ENCODE peak calls at places on chromosomes 6 and 20, in seven cellular contexts. One of them, this sample, is unnamed.

GRCh38 chr20:62276448-62276847 is 26.3 kb upstream of the ADRM1 start:
- DNase-seq in activated B cell treated with CpG ODN at 0.5 μM for 24 hours: no peak
- DNase-seq in activated CD4-positive, alpha-beta T cell treated with anti-CD3 and anti-CD28 coated beads, Interleukin-2, amount 50 U/mL, for 4 hours: no peak
- DNase-seq in CD8-positive, alpha-beta memory T cell: no peak
- DNase-seq in CD8-positive, alpha-beta T cell: no peak
- DNase-seq in coronary artery: no peak
- DNase-seq in adrenal gland: no peak
- DNase-seq in this sample: no peak

GRCh38 chr6:85828973-85829372 is 186.3 kb upstream of the SYNCRIP start:
- DNase-seq in activated B cell treated with CpG ODN at 0.5 μM for 24 hours: no peak
- DNase-seq in activated CD4-positive, alpha-beta T cell treated with anti-CD3 and anti-CD28 coated beads, Interleukin-2, amount 50 U/mL, for 4 hours: no peak
- DNase-seq in CD8-positive, alpha-beta memory T cell: no peak
- DNase-seq in CD8-positive, alpha-beta T cell: no peak
- DNase-seq in coronary artery: no peak
- DNase-seq in adrenal gland: no peak
- DNase-seq in this sample: no peak

GRCh38 chr20:37504404-37505096 is 16.5 kb upstream of the NNAT start:
- DNase-seq in activated B cell treated with CpG ODN at 0.5 μM for 24 hours: no peak
- DNase-seq in activated CD4-positive, alpha-beta T cell treated with anti-CD3 and anti-CD28 coated beads, Interleukin-2, amount 50 U/mL, for 4 hours: no peak
- DNase-seq in CD8-positive, alpha-beta memory T cell: no peak
- DNase-seq in CD8-positive, alpha-beta T cell: no peak
- DNase-seq in coronary artery: no peak
- DNase-seq in adrenal gland: no peak
- DNase-seq in this sample: no peak

GRCh38 chr6:20906938-20907337 is 372.7 kb downstream of the CDKAL1 start:
- DNase-seq in activated B cell treated with CpG ODN at 0.5 μM for 24 hours: no peak
- DNase-seq in activated CD4-positive, alpha-beta T cell treated with anti-CD3 and anti-CD28 coated beads, Interleukin-2, amount 50 U/mL, for 4 hours: no peak
- DNase-seq in CD8-positive, alpha-beta memory T cell: no peak
- DNase-seq in CD8-positive, alpha-beta T cell: no peak
- DNase-seq in coronary artery: no peak
- DNase-seq in adrenal gland: no peak
- DNase-seq in this sample: no peak

GRCh38 chr6:144535630-144536029 is 250.5 kb downstream of the UTRN start:
- DNase-seq in activated B cell treated with CpG ODN at 0.5 μM for 24 hours: no peak
- DNase-seq in activated CD4-positive, alpha-beta T cell treated with anti-CD3 and anti-CD28 coated beads, Interleukin-2, amount 50 U/mL, for 4 hours: no peak
- DNase-seq in CD8-positive, alpha-beta memory T cell: no peak
- DNase-seq in CD8-positive, alpha-beta T cell: no peak
- DNase-seq in coronary artery: no peak
- DNase-seq in adrenal gland: no peak
- DNase-seq in this sample: no peak

GRCh38 chr6:27078734-27079357 is 168.7 kb upstream of the PRSS16 start:
- DNase-seq in activated B cell treated with CpG ODN at 0.5 μM for 24 hours: no peak
- DNase-seq in activated CD4-positive, alpha-beta T cell treated with anti-CD3 and anti-CD28 coated beads, Interleukin-2, amount 50 U/mL, for 4 hours: peak
- DNase-seq in CD8-positive, alpha-beta memory T cell: peak
- DNase-seq in CD8-positive, alpha-beta T cell: peak
- DNase-seq in coronary artery: no peak
- DNase-seq in adrenal gland: peak
- DNase-seq in this sample: peak

GRCh38 chr6:128129679-128130078 is 228.8 kb upstream of the THEMIS start:
- DNase-seq in activated B cell treated with CpG ODN at 0.5 μM for 24 hours: no peak
- DNase-seq in activated CD4-positive, alpha-beta T cell treated with anti-CD3 and anti-CD28 coated beads, Interleukin-2, amount 50 U/mL, for 4 hours: no peak
- DNase-seq in CD8-positive, alpha-beta memory T cell: no peak
- DNase-seq in CD8-positive, alpha-beta T cell: no peak
- DNase-seq in coronary artery: no peak
- DNase-seq in adrenal gland: no peak
- DNase-seq in this sample: no peak

GRCh38 chr6:168049277-168049676 is 29.7 kb downstream of the FRMD1 start:
- DNase-seq in activated B cell treated with CpG ODN at 0.5 μM for 24 hours: no peak
- DNase-seq in activated CD4-positive, alpha-beta T cell treated with anti-CD3 and anti-CD28 coated beads, Interleukin-2, amount 50 U/mL, for 4 hours: no peak
- DNase-seq in CD8-positive, alpha-beta memory T cell: no peak
- DNase-seq in CD8-positive, alpha-beta T cell: no peak
- DNase-seq in coronary artery: no peak
- DNase-seq in adrenal gland: no peak
- DNase-seq in this sample: no peak

GRCh38 chr20:51583499-51583898 is 41.0 kb upstream of the NFATC2 start:
- DNase-seq in activated B cell treated with CpG ODN at 0.5 μM for 24 hours: no peak
- DNase-seq in activated CD4-positive, alpha-beta T cell treated with anti-CD3 and anti-CD28 coated beads, Interleukin-2, amount 50 U/mL, for 4 hours: no peak
- DNase-seq in CD8-positive, alpha-beta memory T cell: no peak
- DNase-seq in CD8-positive, alpha-beta T cell: no peak
- DNase-seq in coronary artery: no peak
- DNase-seq in adrenal gland: no peak
- DNase-seq in this sample: no peak

GRCh38 chr6:3504354-3504753 is 47.5 kb upstream of the SLC22A23 start:
- DNase-seq in activated B cell treated with CpG ODN at 0.5 μM for 24 hours: no peak
- DNase-seq in activated CD4-positive, alpha-beta T cell treated with anti-CD3 and anti-CD28 coated beads, Interleukin-2, amount 50 U/mL, for 4 hours: no peak
- DNase-seq in CD8-positive, alpha-beta memory T cell: no peak
- DNase-seq in CD8-positive, alpha-beta T cell: no peak
- DNase-seq in coronary artery: no peak
- DNase-seq in adrenal gland: no peak
- DNase-seq in this sample: no peak

GRCh38 chr6:15389759-15390723 is 144.2 kb downstream of the JARID2 start:
- DNase-seq in activated B cell treated with CpG ODN at 0.5 μM for 24 hours: no peak
- DNase-seq in activated CD4-positive, alpha-beta T cell treated with anti-CD3 and anti-CD28 coated beads, Interleukin-2, amount 50 U/mL, for 4 hours: no peak
- DNase-seq in CD8-positive, alpha-beta memory T cell: no peak
- DNase-seq in CD8-positive, alpha-beta T cell: peak
- DNase-seq in coronary artery: no peak
- DNase-seq in adrenal gland: no peak
- DNase-seq in this sample: peak

GRCh38 chr6:99629293-99629692 is 22.7 kb downstream of the PRDM13 start:
- DNase-seq in activated B cell treated with CpG ODN at 0.5 μM for 24 hours: no peak
- DNase-seq in activated CD4-positive, alpha-beta T cell treated with anti-CD3 and anti-CD28 coated beads, Interleukin-2, amount 50 U/mL, for 4 hours: no peak
- DNase-seq in CD8-positive, alpha-beta memory T cell: no peak
- DNase-seq in CD8-positive, alpha-beta T cell: no peak
- DNase-seq in coronary artery: no peak
- DNase-seq in adrenal gland: no peak
- DNase-seq in this sample: no peak

GRCh38 chr20:41978246-41978790 is 360.1 kb upstream of the CHD6 start:
- DNase-seq in activated B cell treated with CpG ODN at 0.5 μM for 24 hours: no peak
- DNase-seq in activated CD4-positive, alpha-beta T cell treated with anti-CD3 and anti-CD28 coated beads, Interleukin-2, amount 50 U/mL, for 4 hours: no peak
- DNase-seq in CD8-positive, alpha-beta memory T cell: no peak
- DNase-seq in CD8-positive, alpha-beta T cell: no peak
- DNase-seq in coronary artery: peak
- DNase-seq in adrenal gland: no peak
- DNase-seq in this sample: no peak

GRCh38 chr6:129694036-129694435 is 15.9 kb downstream of the ARHGAP18 start:
- DNase-seq in activated B cell treated with CpG ODN at 0.5 μM for 24 hours: no peak
- DNase-seq in activated CD4-positive, alpha-beta T cell treated with anti-CD3 and anti-CD28 coated beads, Interleukin-2, amount 50 U/mL, for 4 hours: no peak
- DNase-seq in CD8-positive, alpha-beta memory T cell: no peak
- DNase-seq in CD8-positive, alpha-beta T cell: no peak
- DNase-seq in coronary artery: no peak
- DNase-seq in adrenal gland: no peak
- DNase-seq in this sample: no peak

GRCh38 chr6:40485300-40485699 is 101.9 kb downstream of the LRFN2 start:
- DNase-seq in activated B cell treated with CpG ODN at 0.5 μM for 24 hours: no peak
- DNase-seq in activated CD4-positive, alpha-beta T cell treated with anti-CD3 and anti-CD28 coated beads, Interleukin-2, amount 50 U/mL, for 4 hours: no peak
- DNase-seq in CD8-positive, alpha-beta memory T cell: no peak
- DNase-seq in CD8-positive, alpha-beta T cell: no peak
- DNase-seq in coronary artery: no peak
- DNase-seq in adrenal gland: no peak
- DNase-seq in this sample: no peak

GRCh38 chr6:21722488-21722887 is 128.9 kb downstream of the SOX4 start:
- DNase-seq in activated B cell treated with CpG ODN at 0.5 μM for 24 hours: no peak
- DNase-seq in activated CD4-positive, alpha-beta T cell treated with anti-CD3 and anti-CD28 coated beads, Interleukin-2, amount 50 U/mL, for 4 hours: no peak
- DNase-seq in CD8-positive, alpha-beta memory T cell: no peak
- DNase-seq in CD8-positive, alpha-beta T cell: no peak
- DNase-seq in coronary artery: no peak
- DNase-seq in adrenal gland: no peak
- DNase-seq in this sample: no peak

GRCh38 chr6:2171728-2172127 is 73.7 kb downstream of the GMDS start:
- DNase-seq in activated B cell treated with CpG ODN at 0.5 μM for 24 hours: no peak
- DNase-seq in activated CD4-positive, alpha-beta T cell treated with anti-CD3 and anti-CD28 coated beads, Interleukin-2, amount 50 U/mL, for 4 hours: no peak
- DNase-seq in CD8-positive, alpha-beta memory T cell: no peak
- DNase-seq in CD8-positive, alpha-beta T cell: no peak
- DNase-seq in coronary artery: no peak
- DNase-seq in adrenal gland: no peak
- DNase-seq in this sample: no peak

GRCh38 chr6:119148102-119148824 is 69.8 kb upstream of the FAM184A start:
- DNase-seq in activated B cell treated with CpG ODN at 0.5 μM for 24 hours: no peak
- DNase-seq in activated CD4-positive, alpha-beta T cell treated with anti-CD3 and anti-CD28 coated beads, Interleukin-2, amount 50 U/mL, for 4 hours: no peak
- DNase-seq in CD8-positive, alpha-beta memory T cell: no peak
- DNase-seq in CD8-positive, alpha-beta T cell: no peak
- DNase-seq in coronary artery: no peak
- DNase-seq in adrenal gland: peak
- DNase-seq in this sample: peak

GRCh38 chr20:32229351-32229750 is 21.7 kb downstream of the POFUT1 start:
- DNase-seq in activated B cell treated with CpG ODN at 0.5 μM for 24 hours: no peak
- DNase-seq in activated CD4-positive, alpha-beta T cell treated with anti-CD3 and anti-CD28 coated beads, Interleukin-2, amount 50 U/mL, for 4 hours: no peak
- DNase-seq in CD8-positive, alpha-beta memory T cell: no peak
- DNase-seq in CD8-positive, alpha-beta T cell: no peak
- DNase-seq in coronary artery: no peak
- DNase-seq in adrenal gland: no peak
- DNase-seq in this sample: no peak

GRCh38 chr6:130679684-130680083 is 147.5 kb upstream of the SMLR1 start:
- DNase-seq in activated B cell treated with CpG ODN at 0.5 μM for 24 hours: no peak
- DNase-seq in activated CD4-positive, alpha-beta T cell treated with anti-CD3 and anti-CD28 coated beads, Interleukin-2, amount 50 U/mL, for 4 hours: no peak
- DNase-seq in CD8-positive, alpha-beta memory T cell: no peak
- DNase-seq in CD8-positive, alpha-beta T cell: no peak
- DNase-seq in coronary artery: no peak
- DNase-seq in adrenal gland: no peak
- DNase-seq in this sample: no peak

GRCh38 chr20:53574819-53575218 is 18.8 kb downstream of the ZNF217 start:
- DNase-seq in activated B cell treated with CpG ODN at 0.5 μM for 24 hours: no peak
- DNase-seq in activated CD4-positive, alpha-beta T cell treated with anti-CD3 and anti-CD28 coated beads, Interleukin-2, amount 50 U/mL, for 4 hours: no peak
- DNase-seq in CD8-positive, alpha-beta memory T cell: no peak
- DNase-seq in CD8-positive, alpha-beta T cell: no peak
- DNase-seq in coronary artery: no peak
- DNase-seq in adrenal gland: no peak
- DNase-seq in this sample: no peak

GRCh38 chr6:168007592-168008338 is 10.3 kb downstream of the KIF25 start:
- DNase-seq in activated B cell treated with CpG ODN at 0.5 μM for 24 hours: no peak
- DNase-seq in activated CD4-positive, alpha-beta T cell treated with anti-CD3 and anti-CD28 coated beads, Interleukin-2, amount 50 U/mL, for 4 hours: no peak
- DNase-seq in CD8-positive, alpha-beta memory T cell: no peak
- DNase-seq in CD8-positive, alpha-beta T cell: no peak
- DNase-seq in coronary artery: peak
- DNase-seq in adrenal gland: no peak
- DNase-seq in this sample: no peak

GRCh38 chr20:6492396-6493055 is 275.0 kb upstream of the BMP2 start:
- DNase-seq in activated B cell treated with CpG ODN at 0.5 μM for 24 hours: no peak
- DNase-seq in activated CD4-positive, alpha-beta T cell treated with anti-CD3 and anti-CD28 coated beads, Interleukin-2, amount 50 U/mL, for 4 hours: no peak
- DNase-seq in CD8-positive, alpha-beta memory T cell: no peak
- DNase-seq in CD8-positive, alpha-beta T cell: no peak
- DNase-seq in coronary artery: no peak
- DNase-seq in adrenal gland: no peak
- DNase-seq in this sample: no peak

GRCh38 chr6:158476389-158476788 is 83.5 kb upstream of the TMEM181 start:
- DNase-seq in activated B cell treated with CpG ODN at 0.5 μM for 24 hours: no peak
- DNase-seq in activated CD4-positive, alpha-beta T cell treated with anti-CD3 and anti-CD28 coated beads, Interleukin-2, amount 50 U/mL, for 4 hours: no peak
- DNase-seq in CD8-positive, alpha-beta memory T cell: no peak
- DNase-seq in CD8-positive, alpha-beta T cell: no peak
- DNase-seq in coronary artery: no peak
- DNase-seq in adrenal gland: no peak
- DNase-seq in this sample: peak

GRCh38 chr6:26415791-26416190 is 13.7 kb downstream of the BTN3A1 start:
- DNase-seq in activated B cell treated with CpG ODN at 0.5 μM for 24 hours: no peak
- DNase-seq in activated CD4-positive, alpha-beta T cell treated with anti-CD3 and anti-CD28 coated beads, Interleukin-2, amount 50 U/mL, for 4 hours: no peak
- DNase-seq in CD8-positive, alpha-beta memory T cell: no peak
- DNase-seq in CD8-positive, alpha-beta T cell: no peak
- DNase-seq in coronary artery: no peak
- DNase-seq in adrenal gland: no peak
- DNase-seq in this sample: no peak

GRCh38 chr6:160510199-160510598 is 153.9 kb downstream of the LPA start:
- DNase-seq in activated B cell treated with CpG ODN at 0.5 μM for 24 hours: no peak
- DNase-seq in activated CD4-positive, alpha-beta T cell treated with anti-CD3 and anti-CD28 coated beads, Interleukin-2, amount 50 U/mL, for 4 hours: no peak
- DNase-seq in CD8-positive, alpha-beta memory T cell: no peak
- DNase-seq in CD8-positive, alpha-beta T cell: no peak
- DNase-seq in coronary artery: no peak
- DNase-seq in adrenal gland: no peak
- DNase-seq in this sample: no peak

GRCh38 chr20:7708112-7708511 is 232.1 kb downstream of the HAO1 start:
- DNase-seq in activated B cell treated with CpG ODN at 0.5 μM for 24 hours: no peak
- DNase-seq in activated CD4-positive, alpha-beta T cell treated with anti-CD3 and anti-CD28 coated beads, Interleukin-2, amount 50 U/mL, for 4 hours: no peak
- DNase-seq in CD8-positive, alpha-beta memory T cell: no peak
- DNase-seq in CD8-positive, alpha-beta T cell: no peak
- DNase-seq in coronary artery: no peak
- DNase-seq in adrenal gland: no peak
- DNase-seq in this sample: no peak

GRCh38 chr20:50855498-50856474 is 60.9 kb downstream of the BCAS4 start:
- DNase-seq in activated B cell treated with CpG ODN at 0.5 μM for 24 hours: no peak
- DNase-seq in activated CD4-positive, alpha-beta T cell treated with anti-CD3 and anti-CD28 coated beads, Interleukin-2, amount 50 U/mL, for 4 hours: no peak
- DNase-seq in CD8-positive, alpha-beta memory T cell: no peak
- DNase-seq in CD8-positive, alpha-beta T cell: no peak
- DNase-seq in coronary artery: no peak
- DNase-seq in adrenal gland: peak
- DNase-seq in this sample: no peak

GRCh38 chr6:28995093-28995650 is 9.9 kb downstream of the ZNF311 start:
- DNase-seq in activated B cell treated with CpG ODN at 0.5 μM for 24 hours: no peak
- DNase-seq in activated CD4-positive, alpha-beta T cell treated with anti-CD3 and anti-CD28 coated beads, Interleukin-2, amount 50 U/mL, for 4 hours: no peak
- DNase-seq in CD8-positive, alpha-beta memory T cell: no peak
- DNase-seq in CD8-positive, alpha-beta T cell: no peak
- DNase-seq in coronary artery: no peak
- DNase-seq in adrenal gland: no peak
- DNase-seq in this sample: no peak

GRCh38 chr20:49559411-49560081 is 8.4 kb downstream of the PTGIS start:
- DNase-seq in activated B cell treated with CpG ODN at 0.5 μM for 24 hours: no peak
- DNase-seq in activated CD4-positive, alpha-beta T cell treated with anti-CD3 and anti-CD28 coated beads, Interleukin-2, amount 50 U/mL, for 4 hours: no peak
- DNase-seq in CD8-positive, alpha-beta memory T cell: no peak
- DNase-seq in CD8-positive, alpha-beta T cell: no peak
- DNase-seq in coronary artery: peak
- DNase-seq in adrenal gland: no peak
- DNase-seq in this sample: no peak

GRCh38 chr6:148624025-148624424 is 122.8 kb upstream of the UST start:
- DNase-seq in activated B cell treated with CpG ODN at 0.5 μM for 24 hours: no peak
- DNase-seq in activated CD4-positive, alpha-beta T cell treated with anti-CD3 and anti-CD28 coated beads, Interleukin-2, amount 50 U/mL, for 4 hours: no peak
- DNase-seq in CD8-positive, alpha-beta memory T cell: no peak
- DNase-seq in CD8-positive, alpha-beta T cell: no peak
- DNase-seq in coronary artery: no peak
- DNase-seq in adrenal gland: no peak
- DNase-seq in this sample: no peak

GRCh38 chr20:32966881-32967781 is 37.1 kb downstream of the SUN5 start:
- DNase-seq in activated B cell treated with CpG ODN at 0.5 μM for 24 hours: peak
- DNase-seq in activated CD4-positive, alpha-beta T cell treated with anti-CD3 and anti-CD28 coated beads, Interleukin-2, amount 50 U/mL, for 4 hours: no peak
- DNase-seq in CD8-positive, alpha-beta memory T cell: peak
- DNase-seq in CD8-positive, alpha-beta T cell: peak
- DNase-seq in coronary artery: peak
- DNase-seq in adrenal gland: no peak
- DNase-seq in this sample: no peak

GRCh38 chr20:41735949-41736348 is 117.8 kb upstream of the CHD6 start:
- DNase-seq in activated B cell treated with CpG ODN at 0.5 μM for 24 hours: no peak
- DNase-seq in activated CD4-positive, alpha-beta T cell treated with anti-CD3 and anti-CD28 coated beads, Interleukin-2, amount 50 U/mL, for 4 hours: no peak
- DNase-seq in CD8-positive, alpha-beta memory T cell: no peak
- DNase-seq in CD8-positive, alpha-beta T cell: no peak
- DNase-seq in coronary artery: no peak
- DNase-seq in adrenal gland: no peak
- DNase-seq in this sample: no peak